ENCODE peak calls at places on chromosomes 2 and 18, in eight cellular contexts. P is CD4-positive, alpha-beta memory T cell; J is CD8-positive, alpha-beta T cell; F is right cardiac atrium; Y is GM23248; D is fibroblast of lung; Z is thoracic aorta; X is IMR-90. L is an unnamed sample.

GRCh38 chr18:63317556-63317946 is 2.0 kb downstream of the BCL2 start:
- DNase-seq in P (no peak), J (no peak), F (no peak), Y (no peak), D (no peak), Z (no peak), X (no peak), L (no peak)

GRCh38 chr2:171434671-171434980 is 600 bp downstream of the DCAF17 start:
- DNase-seq in P (no peak), J (no peak), F (no peak), Y (no peak), D (peak; percentile 65), Z (peak; percentile 3), X (no peak), L (no peak)

GRCh38 chr2:64454316-64455030 is 511 bp downstream of the LGALSL start:
- DNase-seq in P (peak; percentile 46), J (peak; percentile 22), F (peak; percentile 88), Y (peak; percentile 72), D (peak; percentile 51), Z (no peak), X (peak; percentile 36), L (peak; percentile 38)

GRCh38 chr18:36633961-36634412 is 194.8 kb downstream of the TPGS2 start:
- DNase-seq in P (no peak), J (no peak), F (no peak), Y (no peak), D (no peak), Z (no peak), X (no peak), L (no peak)

GRCh38 chr2:17795309-17795708 is 21.0 kb upstream of the MSGN1 start:
- DNase-seq in P (no peak), J (no peak), F (no peak), Y (no peak), D (no peak), Z (no peak), X (no peak), L (no peak)

GRCh38 chr2:9803023-9803805 is 40.1 kb upstream of the TAF1B start:
- DNase-seq in P (no peak), J (no peak), F (no peak), Y (peak; percentile 61), D (no peak), Z (no peak), X (no peak), L (peak; percentile 61)

GRCh38 chr18:32091724-32092421 is at the start of gene RNF138:
- DNase-seq in P (peak; percentile 89), J (peak; percentile 76), F (peak; percentile 94), Y (peak; percentile 91), D (peak; percentile 84), Z (peak; percentile 39), X (peak; percentile 76), L (peak; percentile 85)

GRCh38 chr2:241177935-241178334 is 10.5 kb upstream of the ANO7 start:
- DNase-seq in P (no peak), J (no peak), F (no peak), Y (no peak), D (no peak), Z (no peak), X (no peak), L (no peak)

GRCh38 chr18:28036481-28036880 is 140.4 kb downstream of the CDH2 start:
- DNase-seq in P (no peak), J (no peak), F (no peak), Y (no peak), D (no peak), Z (no peak), X (no peak), L (no peak)

GRCh38 chr2:178990533-178991241 is 59.2 kb downstream of the CCDC141 start:
- DNase-seq in P (no peak), J (no peak), F (no peak), Y (no peak), D (no peak), Z (no peak), X (no peak), L (no peak)

GRCh38 chr2:201768918-201769317 is 11.8 kb downstream of the ALS2 start:
- DNase-seq in P (no peak), J (no peak), F (no peak), Y (peak; percentile 57), D (peak; percentile 12), Z (no peak), X (peak; percentile 62), L (no peak)

GRCh38 chr18:22363867-22364463 is 53.8 kb downstream of the CTAGE1 start:
- DNase-seq in P (no peak), J (no peak), F (no peak), Y (no peak), D (peak; percentile 34), Z (no peak), X (peak; percentile 29), L (no peak)

GRCh38 chr2:237733677-237734300 is 64.8 kb upstream of the RBM44 start:
- DNase-seq in P (no peak), J (no peak), F (peak; percentile 67), Y (no peak), D (no peak), Z (no peak), X (no peak), L (no peak)

GRCh38 chr2:233470007-233470687 is 96.4 kb downstream of the USP40 start:
- DNase-seq in P (no peak), J (no peak), F (peak; percentile 91), Y (no peak), D (peak; percentile 72), Z (no peak), X (no peak), L (peak; percentile 90)

GRCh38 chr18:7459851-7460774 is 107.0 kb upstream of the PTPRM start:
- DNase-seq in P (no peak), J (no peak), F (peak; percentile 65), Y (peak; percentile 33), D (no peak), Z (no peak), X (no peak), L (no peak)

GRCh38 chr2:46601328-46601963 is 122.1 kb downstream of the TMEM247 start:
- DNase-seq in P (peak; percentile 4), J (no peak), F (no peak), Y (peak; percentile 48), D (peak; percentile 41), Z (no peak), X (peak; percentile 10), L (no peak)

DNA sequence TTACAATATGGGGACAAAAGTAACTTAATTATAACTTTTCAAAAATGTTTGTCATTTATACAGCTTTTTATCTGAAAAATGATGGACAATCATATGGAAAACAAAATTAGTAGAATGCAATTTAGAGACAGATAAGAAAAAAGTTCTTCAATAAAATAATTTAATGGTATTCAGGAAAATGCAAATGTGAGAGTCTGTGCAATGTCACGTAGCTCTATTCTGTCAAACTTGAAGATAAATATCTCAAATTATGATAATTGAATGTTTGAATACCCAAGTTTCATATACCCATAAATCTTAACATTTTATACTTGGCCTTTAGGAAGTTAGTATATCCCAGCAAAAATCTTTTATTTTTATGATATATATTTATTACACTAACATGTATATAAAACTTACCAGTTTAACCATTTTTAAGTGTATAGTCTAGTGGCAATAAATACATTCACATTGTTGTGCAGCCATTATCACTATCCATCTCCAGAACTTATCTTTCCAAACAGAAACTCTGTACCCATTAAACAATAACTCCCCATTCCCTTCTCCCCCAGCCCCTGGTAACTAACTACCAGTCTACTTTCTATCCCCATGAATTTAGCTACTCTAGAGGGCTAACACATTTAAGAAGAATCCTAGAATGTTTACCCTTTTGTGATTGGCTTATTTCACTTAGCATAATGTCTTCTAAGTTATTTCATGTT is 311.5 kb downstream of the SOCS6 start:
- DNase-seq in P (no peak), J (no peak), F (no peak), Y (no peak), D (no peak), Z (no peak), X (no peak), L (no peak)
- H3K9me3 ChIP-seq in P (no peaks in the 10 kb centered on the region), J (no peaks in the 10 kb centered on the region), F (no peaks in the 10 kb centered on the region), Y (no peaks in the 10 kb centered on the region), D (no peaks in the 10 kb centered on the region), Z (no peaks in the 10 kb centered on the region), X (no peaks in the 10 kb centered on the region), L (no peaks in the 10 kb centered on the region)

DNA sequence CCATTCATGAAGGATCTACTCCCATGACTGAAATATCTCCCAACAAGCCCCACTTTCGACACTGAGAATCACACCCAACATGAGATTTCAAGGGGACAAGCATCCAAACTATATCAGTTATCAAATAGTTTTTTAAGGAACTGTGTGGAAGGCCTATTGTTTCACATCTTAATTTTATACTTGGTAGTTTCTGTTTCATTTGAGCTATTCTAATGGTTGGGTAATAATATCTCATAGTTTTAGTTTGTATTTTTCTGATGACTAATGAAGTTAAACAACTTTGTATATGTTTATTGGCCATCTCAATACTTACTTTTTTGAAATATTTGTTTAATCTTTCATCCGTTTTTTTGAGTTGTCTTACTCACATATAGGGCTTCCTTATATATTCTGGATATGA is 135.0 kb downstream of the SCG2 start:
- DNase-seq in P (no peak), J (no peak), F (no peak), Y (no peak), D (peak; percentile 44), Z (no peak), X (peak; percentile 34), L (no peak)
- H3K9me3 ChIP-seq in P (no peaks in the 10 kb centered on the region), J (no peaks in the 10 kb centered on the region), F (no peaks in the 10 kb centered on the region), Y (no peaks in the 10 kb centered on the region), D (no peaks in the 10 kb centered on the region), Z (no peaks in the 10 kb centered on the region), X (no peaks in the 10 kb centered on the region), L (no peaks in the 10 kb centered on the region)

GRCh38 chr2:128037624-128038023 is 9.8 kb upstream of the SAP130 start:
- DNase-seq in P (no peak), J (no peak), F (no peak), Y (no peak), D (no peak), Z (no peak), X (no peak), L (no peak)

GRCh38 chr2:128041561-128041960 is 13.7 kb upstream of the SAP130 start:
- DNase-seq in P (no peak), J (no peak), F (no peak), Y (no peak), D (no peak), Z (no peak), X (no peak), L (no peak)

GRCh38 chr2:128036748-128037607 is 9.1 kb upstream of the SAP130 start:
- DNase-seq in P (no peak), J (no peak), F (no peak), Y (peak; percentile 5), D (no peak), Z (no peak), X (no peak), L (no peak)

GRCh38 chr2:128040166-128040771 is 12.4 kb upstream of the SAP130 start:
- DNase-seq in P (no peak), J (no peak), F (no peak), Y (no peak), D (no peak), Z (no peak), X (no peak), L (no peak)

DNA sequence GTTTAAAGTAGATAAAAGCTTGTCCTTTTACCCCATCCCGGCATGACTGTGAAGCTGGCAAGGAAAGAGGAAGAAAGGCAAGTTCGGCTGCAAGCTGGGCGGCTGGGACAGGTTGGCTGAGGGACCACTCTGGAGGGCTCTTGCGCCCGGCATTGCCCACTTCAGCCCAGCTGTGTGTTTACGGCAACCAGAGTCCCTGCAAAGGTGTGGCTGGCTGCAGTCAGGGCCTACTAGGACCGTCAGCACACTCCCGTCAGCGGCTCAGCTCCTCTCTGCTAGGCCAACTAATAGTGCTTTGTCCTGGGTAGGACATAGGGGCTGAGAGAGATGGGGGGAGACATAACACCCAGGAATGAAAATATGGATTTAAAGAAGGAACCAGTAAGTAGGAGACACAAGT is 11.7 kb upstream of the SAP130 start:
- DNase-seq in P (no peak), J (no peak), F (no peak), Y (no peak), D (no peak), Z (no peak), X (no peak), L (no peak)
- H3K9me3 ChIP-seq in P (peaks cover 14% of the 10 kb centered on the region), J (peaks cover 20% of the 10 kb centered on the region), F (peaks cover 3% of the 10 kb centered on the region), Y (no peaks in the 10 kb centered on the region), D (no peaks in the 10 kb centered on the region), Z (peaks cover 37% of the 10 kb centered on the region), X (peaks cover 28% of the 10 kb centered on the region), L (peaks cover 30% of the 10 kb centered on the region)

GRCh38 chr2:95264626-95265025 is 9.6 kb upstream of the PROM2 start:
- DNase-seq in P (no peak), J (no peak), F (no peak), Y (peak; percentile 20), D (peak; percentile 33), Z (no peak), X (no peak), L (no peak)
- H3K9me3 ChIP-seq in P (no peaks in the 10 kb centered on the region), J (no peaks in the 10 kb centered on the region), F (no peaks in the 10 kb centered on the region), Y (no peaks in the 10 kb centered on the region), D (no peaks in the 10 kb centered on the region), Z (no peaks in the 10 kb centered on the region), X (no peaks in the 10 kb centered on the region), L (no peaks in the 10 kb centered on the region)